ENCODE peak calls at places on chromosomes 7 and 10, in nine cellular contexts. R, T, G, E, L, Y, S, A and P are unnamed samples.

GRCh38 chr7:154425326-154425725 is 373.1 kb downstream of the DPP6 start:
- DNase-seq in R (no peak), T (no peak), G (no peak), E (no peak), L (no peak), Y (no peak), S (no peak), A (no peak), P (no peak)

GRCh38 chr10:43695730-43696129 is 47.0 kb upstream of the ZNF32 start:
- DNase-seq in R (no peak), T (no peak), G (no peak), E (no peak), L (no peak), Y (no peak), S (no peak), A (no peak), P (no peak)

GRCh38 chr7:74043523-74043951 is 15.6 kb downstream of the ELN start:
- DNase-seq in R (no peak), T (peak), G (no peak), E (no peak), L (no peak), Y (peak), S (no peak), A (no peak), P (no peak)

GRCh38 chr7:72336382-72336886 is 75.7 kb downstream of the CALN1 start:
- DNase-seq in R (no peak), T (no peak), G (no peak), E (no peak), L (no peak), Y (no peak), S (no peak), A (no peak), P (no peak)

GRCh38 chr10:3095373-3096139 is 28.2 kb downstream of the PFKP start:
- DNase-seq in R (peak), T (no peak), G (no peak), E (peak), L (peak), Y (peak), S (peak), A (no peak), P (no peak)

GRCh38 chr10:121087129-121087528 is 236.0 kb downstream of the WDR11 start:
- DNase-seq in R (no peak), T (no peak), G (no peak), E (no peak), L (no peak), Y (no peak), S (no peak), A (no peak), P (no peak)

GRCh38 chr10:78177431-78178185 is 143.9 kb downstream of the RPS24 start:
- DNase-seq in R (no peak), T (no peak), G (no peak), E (no peak), L (no peak), Y (no peak), S (no peak), A (no peak), P (no peak)

GRCh38 chr7:80089341-80089740 is 45.3 kb upstream of the GNAI1 start:
- DNase-seq in R (no peak), T (no peak), G (no peak), E (no peak), L (no peak), Y (peak), S (no peak), A (no peak), P (no peak)

GRCh38 chr7:2621948-2622640 is 9.7 kb upstream of the TTYH3 start:
- DNase-seq in R (no peak), T (no peak), G (no peak), E (peak), L (no peak), Y (no peak), S (no peak), A (no peak), P (no peak)

GRCh38 chr10:103276941-103277712 is at the start of gene INA:
- DNase-seq in R (no peak), T (peak), G (no peak), E (peak), L (no peak), Y (peak), S (no peak), A (no peak), P (no peak)

GRCh38 chr10:4043897-4044296 is 258.9 kb upstream of the KLF6 start:
- DNase-seq in R (no peak), T (no peak), G (no peak), E (no peak), L (no peak), Y (no peak), S (no peak), A (no peak), P (no peak)

GRCh38 chr7:138546064-138546619 is 86.1 kb downstream of the TRIM24 start:
- DNase-seq in R (no peak), T (no peak), G (no peak), E (no peak), L (no peak), Y (peak), S (no peak), A (no peak), P (no peak)

GRCh38 chr10:25175527-25176420 is 973 bp downstream of the GPR158 start:
- DNase-seq in R (no peak), T (no peak), G (no peak), E (no peak), L (peak), Y (no peak), S (no peak), A (no peak), P (peak)

GRCh38 chr7:108016841-108017775 is 14.1 kb upstream of the LAMB1 start:
- DNase-seq in R (no peak), T (peak), G (no peak), E (no peak), L (no peak), Y (peak), S (no peak), A (peak), P (no peak)

GRCh38 chr7:2632717-2633537 is 1.1 kb downstream of the TTYH3 start:
- DNase-seq in R (peak), T (peak), G (no peak), E (peak), L (peak), Y (peak), S (peak), A (peak), P (no peak)

GRCh38 chr10:21079330-21079658 is 182.2 kb upstream of the NEBL start:
- DNase-seq in R (no peak), T (no peak), G (no peak), E (no peak), L (no peak), Y (no peak), S (no peak), A (no peak), P (no peak)

GRCh38 chr10:124341768-124342135 is 77.0 kb downstream of the OAT start:
- DNase-seq in R (peak), T (no peak), G (no peak), E (no peak), L (no peak), Y (no peak), S (no peak), A (no peak), P (no peak)

GRCh38 chr7:9874182-9874581 is 1099.5 kb upstream of the PHF14 start:
- DNase-seq in R (no peak), T (no peak), G (no peak), E (no peak), L (no peak), Y (no peak), S (no peak), A (no peak), P (no peak)

GRCh38 chr10:128875030-128875744 is 591.9 kb upstream of the MGMT start:
- DNase-seq in R (no peak), T (no peak), G (no peak), E (no peak), L (no peak), Y (no peak), S (no peak), A (no peak), P (no peak)

GRCh38 chr7:118771672-118772071 is 547.2 kb downstream of the ANKRD7 start:
- DNase-seq in R (no peak), T (no peak), G (no peak), E (no peak), L (no peak), Y (no peak), S (no peak), A (no peak), P (no peak)

GRCh38 chr7:137967143-137968018 is 34.5 kb downstream of the CREB3L2 start:
- DNase-seq in R (no peak), T (no peak), G (no peak), E (peak), L (no peak), Y (peak), S (no peak), A (no peak), P (no peak)

GRCh38 chr10:95964786-95965185 is 57.0 kb downstream of the CC2D2B start:
- DNase-seq in R (no peak), T (no peak), G (no peak), E (no peak), L (no peak), Y (no peak), S (no peak), A (no peak), P (no peak)

GRCh38 chr7:133023370-133024075 is 58.4 kb downstream of the CHCHD3 start:
- DNase-seq in R (no peak), T (no peak), G (no peak), E (no peak), L (no peak), Y (no peak), S (no peak), A (no peak), P (no peak)

GRCh38 chr10:61752111-61753011 is 89.6 kb downstream of the CABCOCO1 start:
- DNase-seq in R (no peak), T (peak), G (no peak), E (peak), L (no peak), Y (peak), S (no peak), A (peak), P (no peak)

GRCh38 chr10:78944658-78945333 is 124.0 kb upstream of the ZMIZ1 start:
- DNase-seq in R (no peak), T (no peak), G (no peak), E (no peak), L (peak), Y (peak), S (no peak), A (no peak), P (no peak)

GRCh38 chr7:65251851-65252620 is 121.6 kb upstream of the ZNF92 start:
- DNase-seq in R (no peak), T (peak), G (no peak), E (peak), L (peak), Y (peak), S (no peak), A (peak), P (peak)

GRCh38 chr10:99880071-99880835 is 97.8 kb downstream of the ABCC2 start:
- DNase-seq in R (no peak), T (no peak), G (no peak), E (no peak), L (peak), Y (no peak), S (no peak), A (no peak), P (no peak)

GRCh38 chr7:30932562-30932961 is 20.9 kb downstream of the AQP1 start:
- DNase-seq in R (no peak), T (no peak), G (no peak), E (no peak), L (peak), Y (no peak), S (no peak), A (no peak), P (no peak)

GRCh38 chr10:4383683-4384082 is 442.3 kb upstream of the AKR1E2 start:
- DNase-seq in R (no peak), T (no peak), G (no peak), E (no peak), L (no peak), Y (peak), S (no peak), A (no peak), P (no peak)

GRCh38 chr10:96457341-96457740 is 56.4 kb downstream of the TLL2 start:
- DNase-seq in R (no peak), T (no peak), G (no peak), E (no peak), L (no peak), Y (no peak), S (no peak), A (no peak), P (no peak)

GRCh38 chr10:61643316-61643751 is 19.4 kb upstream of the CABCOCO1 start:
- DNase-seq in R (no peak), T (no peak), G (no peak), E (no peak), L (no peak), Y (peak), S (no peak), A (peak), P (no peak)

GRCh38 chr7:150399861-150400778 is 21.0 kb downstream of the ZNF775 start:
- DNase-seq in R (no peak), T (no peak), G (no peak), E (peak), L (no peak), Y (peak), S (no peak), A (no peak), P (no peak)

GRCh38 chr10:47053399-47053798 is 142.2 kb downstream of the PTPN20 start:
- DNase-seq in R (no peak), T (no peak), G (no peak), E (no peak), L (no peak), Y (no peak), S (no peak), A (no peak), P (no peak)

GRCh38 chr7:120273476-120273975 is 551 bp downstream of the KCND2 start:
- DNase-seq in R (no peak), T (peak), G (no peak), E (peak), L (peak), Y (no peak), S (no peak), A (no peak), P (peak)

GRCh38 chr7:140571537-140572122 is 69.0 kb downstream of the DENND2A start:
- DNase-seq in R (no peak), T (no peak), G (no peak), E (no peak), L (no peak), Y (peak), S (no peak), A (no peak), P (no peak)

GRCh38 chr7:128791968-128792319 is at the start of gene CCDC136:
- DNase-seq in R (no peak), T (no peak), G (no peak), E (no peak), L (no peak), Y (peak), S (no peak), A (no peak), P (no peak)

GRCh38 chr10:67837519-67838314 is at the start of gene DNAJC12:
- DNase-seq in R (no peak), T (peak), G (no peak), E (no peak), L (peak), Y (peak), S (no peak), A (peak), P (peak)

GRCh38 chr10:126137557-126138221 is 241.3 kb downstream of the FANK1 start:
- DNase-seq in R (no peak), T (no peak), G (no peak), E (no peak), L (no peak), Y (peak), S (no peak), A (no peak), P (no peak)

GRCh38 chr7:151862606-151863381 is 14.1 kb downstream of the PRKAG2 start:
- DNase-seq in R (no peak), T (no peak), G (no peak), E (no peak), L (no peak), Y (no peak), S (no peak), A (no peak), P (no peak)